ENCODE peak calls at places on chromosome 20, in six cellular contexts. E is GM23338, D is IMR-90, T is keratinocyte, F is K562, X is GM23248. I is an unnamed sample.
A peak's percentile ranks its signal among the peaks of the same experiment; 100 is the strongest.

GRCh38 chr20:35674921-35675320 is 10.2 kb upstream of the CPNE1 start:
- DNase-seq in T (no peak), E (no peak), X (no peak), F (no peak), D (no peak), I (no peak)

GRCh38 chr20:47150403-47151152 is 205.9 kb downstream of the ZMYND8 start:
- DNase-seq in D (peak; percentile 73), X (peak; percentile 85), F (peak; percentile 80), E (peak; percentile 95), T (no peak), I (peak; percentile 70)

GRCh38 chr20:31711416-31712111 is 11.1 kb downstream of the BCL2L1 start:
- DNase-seq in T (no peak), F (no peak), E (no peak), D (no peak), X (no peak), I (no peak)

GRCh38 chr20:31906001-31906400 is 35.6 kb downstream of the TTLL9 start:
- DNase-seq in F (no peak), E (peak; percentile 85), D (no peak), X (no peak), T (no peak), I (no peak)

GRCh38 chr20:34369265-34369664 is 6.2 kb downstream of the ITCH start:
- DNase-seq in D (no peak), X (no peak), E (no peak), T (no peak), F (no peak), I (no peak)

GRCh38 chr20:32482251-32483220 is 102.6 kb downstream of the NOL4L start:
- DNase-seq in X (peak; percentile 63), T (no peak), F (no peak), D (no peak), E (peak; percentile 86), I (no peak)

GRCh38 chr20:60583741-60584140 is 625.5 kb downstream of the CDH26 start:
- DNase-seq in E (no peak), T (peak; percentile 75), F (no peak), X (peak; percentile 70), D (no peak), I (peak; percentile 7)

GRCh38 chr20:8853805-8854338 is 215.0 kb upstream of the PLCB4 start:
- DNase-seq in E (peak; percentile 87), F (peak; percentile 39), D (peak; percentile 84), T (peak; percentile 1), X (peak; percentile 75), I (peak; percentile 87)

GRCh38 chr20:46276531-46276930 is 31.8 kb downstream of the CDH22 start:
- DNase-seq in D (no peak), T (no peak), F (no peak), X (peak; percentile 33), E (no peak), I (no peak)

GRCh38 chr20:52242237-52243230 is 51.0 kb upstream of the ZFP64 start:
- DNase-seq in X (peak; percentile 66), D (peak; percentile 11), F (no peak), T (no peak), E (peak; percentile 66), I (peak; percentile 4)

GRCh38 chr20:13341737-13342393 is 120.8 kb downstream of the ISM1 start:
- DNase-seq in E (no peak), F (no peak), T (no peak), X (peak; percentile 41), D (no peak), I (no peak)

GRCh38 chr20:13037727-13038126 is 29.0 kb downstream of the SPTLC3 start:
- DNase-seq in T (no peak), X (peak; percentile 53), F (no peak), D (peak; percentile 22), E (no peak), I (no peak)

GRCh38 chr20:49510562-49511117 is 28.2 kb upstream of the KCNB1 start:
- DNase-seq in E (no peak), X (peak; percentile 95), T (no peak), F (no peak), D (peak; percentile 83), I (peak; percentile 96)

GRCh38 chr20:1469925-1470571 is 3.4 kb upstream of the NSFL1C start:
- DNase-seq in T (peak; percentile 92), D (peak; percentile 100), E (peak; percentile 89), X (peak; percentile 97), F (peak; percentile 43), I (peak; percentile 99)

GRCh38 chr20:13723015-13723414 is 61.7 kb downstream of the ESF1 start:
- DNase-seq in F (no peak), T (no peak), X (no peak), E (no peak), D (no peak), I (peak; percentile 32)

GRCh38 chr20:22796465-22797077 is 212.2 kb upstream of the FOXA2 start:
- DNase-seq in D (peak; percentile 79), F (no peak), X (peak; percentile 29), E (no peak), T (no peak), I (peak; percentile 70)

GRCh38 chr20:49372095-49372734 is 94.4 kb upstream of the ZNFX1 start:
- DNase-seq in D (no peak), T (peak; percentile 68), X (no peak), E (no peak), F (no peak), I (no peak)

GRCh38 chr20:37346526-37347346 is 796 bp downstream of the SRC start:
- DNase-seq in D (no peak), T (no peak), X (peak; percentile 35), F (peak; percentile 9), E (peak; percentile 59), I (no peak)

GRCh38 chr20:48807586-48808381 is 20.0 kb downstream of the PREX1 start:
- DNase-seq in F (no peak), D (no peak), X (no peak), E (no peak), T (no peak), I (peak; percentile 42)

GRCh38 chr20:23622839-23623343 is 14.9 kb downstream of the CST3 start:
- DNase-seq in F (peak; percentile 38), T (no peak), E (no peak), X (peak; percentile 95), D (peak; percentile 77), I (peak; percentile 98)

GRCh38 chr20:9068232-9068781 is 580 bp upstream of the PLCB4 start:
- DNase-seq in E (peak; percentile 75), T (no peak), D (peak; percentile 41), X (peak; percentile 65), F (no peak), I (no peak)

GRCh38 chr20:10328897-10329255 is 105.1 kb downstream of the MKKS start:
- DNase-seq in D (no peak), F (no peak), X (no peak), T (no peak), E (no peak), I (no peak)

GRCh38 chr20:42204261-42204660 is 586.1 kb upstream of the CHD6 start:
- DNase-seq in X (no peak), F (no peak), T (no peak), D (no peak), E (no peak), I (no peak)

GRCh38 chr20:35539756-35540212 is 2.1 kb upstream of the ERGIC3 start:
- DNase-seq in E (peak; percentile 95), T (no peak), X (no peak), D (no peak), F (no peak), I (no peak)

GRCh38 chr20:34365765-34366213 is 2.7 kb downstream of the ITCH start:
- DNase-seq in X (no peak), T (no peak), F (no peak), D (no peak), E (no peak), I (no peak)

GRCh38 chr20:33689973-33690372 is 3.8 kb upstream of the E2F1 start:
- DNase-seq in X (peak; percentile 44), E (no peak), T (no peak), D (peak; percentile 66), F (peak; percentile 57), I (peak; percentile 39)

GRCh38 chr20:36319356-36320260 is 13.5 kb downstream of the DLGAP4 start:
- DNase-seq in D (no peak), X (peak; percentile 24), F (no peak), E (no peak), T (no peak), I (no peak)

GRCh38 chr20:62014488-62014775 is 51.2 kb downstream of the TAF4 start:
- DNase-seq in T (no peak), X (no peak), E (no peak), F (no peak), D (no peak), I (no peak)
- H4K20me1 ChIP-seq in T (peaks cover 8% of the 10 kb centered on the region), X (no peaks in the 10 kb centered on the region), E (peaks cover 33% of the 10 kb centered on the region), F (peaks cover 21% of the 10 kb centered on the region), D (peaks cover 43% of the 10 kb centered on the region), I (no peaks in the 10 kb centered on the region)

GRCh38 chr20:64053841-64054661 is 4.6 kb upstream of the SOX18 start:
- DNase-seq in D (no peak), F (peak; percentile 64), E (peak; percentile 62), X (no peak), T (no peak), I (no peak)
- H3K4me3 ChIP-seq in D (no peak overlapping the region), F (no peak overlapping the region), E (no peak overlapping the region), X (no peak overlapping the region), T (no peak overlapping the region), I (no peak overlapping the region)

GRCh38 chr20:50593005-50593335 is 82.8 kb downstream of the PTPN1 start:
- DNase-seq in D (no peak), E (no peak), T (no peak), F (no peak), X (no peak), I (no peak)

GRCh38 chr20:50591233-50591852 is 81.2 kb downstream of the PTPN1 start:
- DNase-seq in F (no peak), X (no peak), D (no peak), T (no peak), E (no peak), I (no peak)

GRCh38 chr20:50590348-50590664 is 80.1 kb downstream of the PTPN1 start:
- DNase-seq in F (no peak), X (no peak), E (no peak), D (no peak), T (no peak), I (no peak)

GRCh38 chr20:50594231-50594590 is 84.0 kb downstream of the PTPN1 start:
- DNase-seq in F (no peak), E (no peak), T (no peak), X (no peak), D (no peak), I (no peak)

GRCh38 chr20:50592282-50593004 is 82.3 kb downstream of the PTPN1 start:
- DNase-seq in E (no peak), X (no peak), F (no peak), T (no peak), D (no peak), I (peak; percentile 30)
- H3K27ac ChIP-seq in E (no peak overlapping the region), X (no peak overlapping the region), F (no peak overlapping the region), T (no peak overlapping the region), D (no peak overlapping the region), I (no peak overlapping the region)

GRCh38 chr20:3248993-3249347 is 10.0 kb upstream of the SLC4A11 start:
- DNase-seq in T (no peak), E (no peak), F (peak; percentile 26), X (no peak), D (no peak), I (no peak)

GRCh38 chr20:3248167-3248992 is 9.4 kb upstream of the SLC4A11 start:
- DNase-seq in F (peak; percentile 40), D (no peak), X (peak; percentile 68), T (no peak), E (peak; percentile 87), I (peak; percentile 33)

GRCh38 chr20:3246682-3247081 is 7.7 kb upstream of the SLC4A11 start:
- DNase-seq in X (no peak), F (no peak), E (no peak), T (no peak), D (no peak), I (no peak)

GRCh38 chr20:3245711-3246110 is 6.7 kb upstream of the SLC4A11 start:
- DNase-seq in E (no peak), D (no peak), T (no peak), F (no peak), X (no peak), I (no peak)

GRCh38 chr20:3247638-3248037 is 8.6 kb upstream of the SLC4A11 start:
- DNase-seq in E (peak; percentile 20), X (peak; percentile 18), F (no peak), T (no peak), D (no peak), I (no peak)
- H4K20me1 ChIP-seq in E (no peaks in the 10 kb centered on the region), X (no peaks in the 10 kb centered on the region), F (peaks cover 3% of the 10 kb centered on the region), T (no peaks in the 10 kb centered on the region), D (no peaks in the 10 kb centered on the region), I (no peaks in the 10 kb centered on the region)

I was measured in fibroblast of lung.